ENCODE peak calls at places on chromosome 7, in seven cellular contexts. One of them, this sample, is unnamed. For H3K4me1, the result is how much of the 10 kb centered on the place peaks cover.

GRCh38 chr7:128888756-128889095 is 21.8 kb downstream of the KCP start:
- DNase-seq in sigmoid colon: no peak
- DNase-seq in heart left ventricle: no peak
- DNase-seq in endothelial cell of umbilical vein: no peak
- DNase-seq in ovary: peak
- DNase-seq in transverse colon: no peak
- DNase-seq in IMR-90: no peak
- DNase-seq in this sample: no peak

GRCh38 chr7:27940341-27940740 is 200.4 kb downstream of the TAX1BP1 start:
- DNase-seq in sigmoid colon: no peak
- DNase-seq in transverse colon: no peak
- DNase-seq in IMR-90: no peak
- DNase-seq in heart left ventricle: no peak
- DNase-seq in endothelial cell of umbilical vein: no peak
- DNase-seq in ovary: no peak
- DNase-seq in this sample: no peak

GRCh38 chr7:37818023-37818422 is 30.4 kb upstream of the NME8 start:
- DNase-seq in endothelial cell of umbilical vein: no peak
- DNase-seq in IMR-90: no peak
- DNase-seq in sigmoid colon: no peak
- DNase-seq in ovary: no peak
- DNase-seq in transverse colon: no peak
- DNase-seq in heart left ventricle: no peak
- DNase-seq in this sample: no peak

GRCh38 chr7:157550300-157551275 is 213.8 kb downstream of the DNAJB6 start:
- DNase-seq in transverse colon: no peak
- DNase-seq in ovary: no peak
- DNase-seq in heart left ventricle: no peak
- DNase-seq in IMR-90: no peak
- DNase-seq in endothelial cell of umbilical vein: no peak
- DNase-seq in sigmoid colon: peak
- DNase-seq in this sample: no peak

GRCh38 chr7:77520261-77520660 is 16.8 kb upstream of the PTPN12 start:
- DNase-seq in ovary: no peak
- DNase-seq in transverse colon: no peak
- DNase-seq in sigmoid colon: no peak
- DNase-seq in endothelial cell of umbilical vein: no peak
- DNase-seq in heart left ventricle: no peak
- DNase-seq in IMR-90: no peak
- DNase-seq in this sample: no peak

GRCh38 chr7:106597751-106598619 is 63.0 kb downstream of the CCDC71L start:
- DNase-seq in ovary: no peak
- DNase-seq in sigmoid colon: no peak
- DNase-seq in IMR-90: no peak
- DNase-seq in heart left ventricle: no peak
- DNase-seq in transverse colon: no peak
- DNase-seq in endothelial cell of umbilical vein: peak
- DNase-seq in this sample: no peak

GRCh38 chr7:151776876-151777510 is 99.9 kb downstream of the PRKAG2 start:
- DNase-seq in IMR-90: no peak
- DNase-seq in heart left ventricle: no peak
- DNase-seq in endothelial cell of umbilical vein: no peak
- DNase-seq in ovary: no peak
- DNase-seq in transverse colon: no peak
- DNase-seq in sigmoid colon: no peak
- DNase-seq in this sample: no peak

GRCh38 chr7:120941064-120941463 is 9.5 kb upstream of the ING3 start:
- DNase-seq in sigmoid colon: no peak
- DNase-seq in ovary: no peak
- DNase-seq in heart left ventricle: no peak
- DNase-seq in IMR-90: no peak
- DNase-seq in endothelial cell of umbilical vein: peak
- DNase-seq in transverse colon: no peak
- DNase-seq in this sample: no peak

GRCh38 chr7:31517513-31517912 is 3.6 kb downstream of the ITPRID1 start:
- DNase-seq in IMR-90: no peak
- DNase-seq in heart left ventricle: no peak
- DNase-seq in sigmoid colon: no peak
- DNase-seq in transverse colon: no peak
- DNase-seq in ovary: no peak
- DNase-seq in endothelial cell of umbilical vein: no peak
- DNase-seq in this sample: no peak

GRCh38 chr7:70614237-70614984 is 517.5 kb upstream of the GALNT17 start:
- DNase-seq in ovary: peak
- DNase-seq in heart left ventricle: peak
- DNase-seq in endothelial cell of umbilical vein: no peak
- DNase-seq in sigmoid colon: peak
- DNase-seq in IMR-90: peak
- DNase-seq in transverse colon: peak
- DNase-seq in this sample: peak

GRCh38 chr7:130937830-130938229 is 203.8 kb upstream of the KLF14 start:
- DNase-seq in heart left ventricle: no peak
- DNase-seq in IMR-90: no peak
- DNase-seq in endothelial cell of umbilical vein: no peak
- DNase-seq in transverse colon: no peak
- DNase-seq in ovary: no peak
- DNase-seq in sigmoid colon: no peak
- DNase-seq in this sample: no peak

GRCh38 chr7:130940907-130941306 is 206.9 kb upstream of the KLF14 start:
- DNase-seq in ovary: no peak
- DNase-seq in endothelial cell of umbilical vein: no peak
- DNase-seq in IMR-90: no peak
- DNase-seq in heart left ventricle: no peak
- DNase-seq in transverse colon: no peak
- DNase-seq in sigmoid colon: no peak
- DNase-seq in this sample: no peak

GRCh38 chr7:130938661-130939060 is 204.7 kb upstream of the KLF14 start:
- DNase-seq in IMR-90: no peak
- DNase-seq in sigmoid colon: no peak
- DNase-seq in endothelial cell of umbilical vein: no peak
- DNase-seq in heart left ventricle: no peak
- DNase-seq in ovary: no peak
- DNase-seq in transverse colon: no peak
- DNase-seq in this sample: no peak

GRCh38 chr7:130940326-130940725 is 206.3 kb upstream of the KLF14 start:
- DNase-seq in transverse colon: no peak
- DNase-seq in IMR-90: no peak
- DNase-seq in sigmoid colon: no peak
- DNase-seq in endothelial cell of umbilical vein: no peak
- DNase-seq in ovary: no peak
- DNase-seq in heart left ventricle: no peak
- DNase-seq in this sample: no peak

DNA sequence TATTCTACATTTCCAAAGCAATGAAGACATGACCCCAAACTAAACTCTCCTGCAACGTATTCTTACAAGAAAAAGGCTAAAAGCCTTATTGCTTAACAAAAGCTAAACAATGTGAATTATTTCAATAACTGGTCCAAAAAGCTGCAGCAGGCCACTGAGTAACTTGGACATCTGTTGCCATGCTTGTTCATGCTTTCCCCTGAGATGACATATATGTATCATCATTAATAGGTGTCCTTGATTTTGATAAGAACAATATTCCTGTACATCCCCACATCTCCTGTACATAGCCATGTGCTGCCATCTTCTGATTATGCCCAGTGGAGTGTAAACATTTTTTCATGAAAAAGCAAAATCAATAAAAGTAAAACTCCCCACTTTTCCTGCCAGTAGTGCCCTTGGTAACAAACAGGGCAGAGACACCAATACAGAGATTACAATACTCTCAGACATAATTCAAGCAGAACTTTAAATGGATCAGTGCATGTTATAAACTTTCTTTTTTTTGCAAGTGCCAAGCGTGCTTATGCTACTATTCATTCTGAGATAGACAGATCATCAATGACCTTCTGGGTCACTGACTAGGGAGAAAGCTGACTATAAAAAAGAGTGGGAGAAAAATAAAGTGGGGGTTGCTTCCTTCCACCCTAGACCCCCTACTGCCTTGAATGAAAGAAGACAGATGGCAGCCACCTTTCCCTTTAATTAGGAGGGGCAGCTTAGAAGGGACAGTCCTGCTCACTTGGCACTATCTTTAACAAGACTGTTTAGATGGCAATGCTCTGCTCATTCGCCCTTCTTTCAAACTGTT is 205.5 kb upstream of the KLF14 start:
- DNase-seq in endothelial cell of umbilical vein: no peak
- DNase-seq in IMR-90: peak
- DNase-seq in heart left ventricle: no peak
- DNase-seq in ovary: no peak
- DNase-seq in transverse colon: no peak
- DNase-seq in sigmoid colon: no peak
- DNase-seq in this sample: no peak
- H3K4me1 ChIP-seq in endothelial cell of umbilical vein: under half
- H3K4me1 ChIP-seq in IMR-90: under half
- H3K4me1 ChIP-seq in heart left ventricle: half or more
- H3K4me1 ChIP-seq in ovary: under half
- H3K4me1 ChIP-seq in transverse colon: under half
- H3K4me1 ChIP-seq in sigmoid colon: half or more
- H3K4me1 ChIP-seq in this sample: under half

GRCh38 chr7:2372724-2373123 is 18.1 kb downstream of the EIF3B start:
- DNase-seq in sigmoid colon: no peak
- DNase-seq in endothelial cell of umbilical vein: no peak
- DNase-seq in IMR-90: no peak
- DNase-seq in ovary: no peak
- DNase-seq in heart left ventricle: no peak
- DNase-seq in transverse colon: no peak
- DNase-seq in this sample: no peak

GRCh38 chr7:2374830-2375728 is 20.5 kb downstream of the EIF3B start:
- DNase-seq in ovary: no peak
- DNase-seq in sigmoid colon: no peak
- DNase-seq in heart left ventricle: no peak
- DNase-seq in transverse colon: no peak
- DNase-seq in endothelial cell of umbilical vein: no peak
- DNase-seq in IMR-90: no peak
- DNase-seq in this sample: no peak

GRCh38 chr7:2373124-2373556 is 18.5 kb downstream of the EIF3B start:
- DNase-seq in IMR-90: no peak
- DNase-seq in sigmoid colon: no peak
- DNase-seq in endothelial cell of umbilical vein: no peak
- DNase-seq in transverse colon: no peak
- DNase-seq in ovary: no peak
- DNase-seq in heart left ventricle: no peak
- DNase-seq in this sample: peak

GRCh38 chr7:2374401-2374800 is 19.8 kb downstream of the EIF3B start:
- DNase-seq in transverse colon: no peak
- DNase-seq in heart left ventricle: no peak
- DNase-seq in ovary: no peak
- DNase-seq in sigmoid colon: no peak
- DNase-seq in endothelial cell of umbilical vein: no peak
- DNase-seq in IMR-90: no peak
- DNase-seq in this sample: no peak

DNA sequence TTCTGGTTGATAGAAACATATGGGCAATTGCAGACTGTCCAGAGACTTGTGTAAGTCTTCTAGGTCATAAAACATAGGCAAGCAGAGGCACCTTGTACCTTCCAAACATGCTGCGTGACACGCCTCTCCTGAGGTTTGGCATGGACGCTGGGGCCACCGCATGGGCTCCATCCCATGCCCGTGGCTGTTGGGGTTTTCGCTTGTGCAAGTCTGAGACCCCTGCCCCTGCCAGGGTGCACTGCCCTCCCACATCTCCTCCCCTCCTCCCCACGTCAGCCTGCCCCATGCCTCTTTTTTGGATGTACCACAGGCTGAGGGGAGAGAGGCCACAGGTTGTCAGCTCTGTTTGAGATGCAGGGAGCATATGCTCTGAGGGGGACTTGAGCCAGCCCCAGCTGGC is 19.0 kb downstream of the EIF3B start:
- DNase-seq in heart left ventricle: no peak
- DNase-seq in ovary: no peak
- DNase-seq in transverse colon: no peak
- DNase-seq in sigmoid colon: no peak
- DNase-seq in IMR-90: no peak
- DNase-seq in endothelial cell of umbilical vein: no peak
- DNase-seq in this sample: no peak
- TF ChIP-seq POLR2A in heart left ventricle: no peak
- TF ChIP-seq POLR2A in ovary: no peak
- TF ChIP-seq POLR2A in transverse colon: no peak
- TF ChIP-seq POLR2A in sigmoid colon: no peak
- TF ChIP-seq POLR2A in IMR-90: no peak
- TF ChIP-seq POLR2A in endothelial cell of umbilical vein: no peak
- TF ChIP-seq POLR2A in this sample: no peak

GRCh38 chr7:125357681-125358440 is 428.2 kb upstream of the POT1 start:
- DNase-seq in ovary: no peak
- DNase-seq in endothelial cell of umbilical vein: peak
- DNase-seq in heart left ventricle: no peak
- DNase-seq in transverse colon: no peak
- DNase-seq in IMR-90: no peak
- DNase-seq in sigmoid colon: no peak
- DNase-seq in this sample: no peak
- H3K27ac ChIP-seq in ovary: no peak
- H3K27ac ChIP-seq in endothelial cell of umbilical vein: peak
- H3K27ac ChIP-seq in heart left ventricle: no peak
- H3K27ac ChIP-seq in transverse colon: no peak
- H3K27ac ChIP-seq in IMR-90: no peak
- H3K27ac ChIP-seq in sigmoid colon: no peak
- H3K27ac ChIP-seq in this sample: no peak

GRCh38 chr7:93046641-93047040 is 71.1 kb downstream of the SAMD9 start:
- DNase-seq in sigmoid colon: no peak
- DNase-seq in endothelial cell of umbilical vein: no peak
- DNase-seq in heart left ventricle: no peak
- DNase-seq in IMR-90: no peak
- DNase-seq in ovary: no peak
- DNase-seq in transverse colon: no peak
- DNase-seq in this sample: no peak

GRCh38 chr7:93040355-93040754 is 77.4 kb downstream of the SAMD9 start:
- DNase-seq in IMR-90: no peak
- DNase-seq in sigmoid colon: no peak
- DNase-seq in endothelial cell of umbilical vein: no peak
- DNase-seq in ovary: no peak
- DNase-seq in transverse colon: no peak
- DNase-seq in heart left ventricle: no peak
- DNase-seq in this sample: no peak

GRCh38 chr7:93047514-93048099 is 70.2 kb downstream of the SAMD9 start:
- DNase-seq in sigmoid colon: no peak
- DNase-seq in heart left ventricle: no peak
- DNase-seq in ovary: no peak
- DNase-seq in IMR-90: no peak
- DNase-seq in transverse colon: no peak
- DNase-seq in endothelial cell of umbilical vein: no peak
- DNase-seq in this sample: no peak

GRCh38 chr7:93044147-93044810 is 73.5 kb downstream of the SAMD9 start:
- DNase-seq in IMR-90: peak
- DNase-seq in ovary: no peak
- DNase-seq in sigmoid colon: no peak
- DNase-seq in heart left ventricle: no peak
- DNase-seq in transverse colon: no peak
- DNase-seq in endothelial cell of umbilical vein: peak
- DNase-seq in this sample: no peak

DNA sequence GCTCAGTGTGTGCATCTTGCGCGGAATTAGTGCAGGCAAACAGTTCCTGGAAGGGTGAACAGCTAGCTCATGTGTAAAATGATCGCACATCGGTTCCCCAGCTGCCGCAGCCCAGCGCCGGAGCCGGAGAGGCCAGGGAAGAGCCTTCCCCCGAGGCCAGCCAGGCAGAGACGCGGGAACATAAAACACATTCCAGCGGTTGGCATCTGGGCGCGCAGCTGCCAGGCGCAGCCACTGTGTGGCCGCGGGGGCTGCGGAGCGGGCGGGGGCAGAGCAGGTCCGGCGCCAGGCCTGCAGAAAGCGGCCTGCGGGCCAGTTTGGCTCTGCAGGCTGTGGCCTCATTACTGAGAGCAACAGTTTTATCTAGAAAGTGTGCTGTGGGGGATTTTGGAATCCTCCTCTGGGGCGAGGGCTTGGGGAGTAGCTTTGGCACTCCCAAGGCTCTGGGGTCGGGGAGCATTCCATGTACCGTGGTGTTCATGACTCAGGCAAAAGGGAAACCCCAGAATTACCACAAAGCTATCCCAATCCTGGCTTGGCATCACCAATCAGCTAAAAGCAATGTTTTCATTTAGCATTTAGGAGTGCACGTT is 74.3 kb downstream of the SAMD9 start:
- DNase-seq in IMR-90: peak
- DNase-seq in ovary: no peak
- DNase-seq in heart left ventricle: no peak
- DNase-seq in sigmoid colon: no peak
- DNase-seq in endothelial cell of umbilical vein: peak
- DNase-seq in transverse colon: no peak
- DNase-seq in this sample: no peak
- H3K4me1 ChIP-seq in IMR-90: under half
- H3K4me1 ChIP-seq in ovary: under half
- H3K4me1 ChIP-seq in heart left ventricle: under half
- H3K4me1 ChIP-seq in sigmoid colon: under half
- H3K4me1 ChIP-seq in endothelial cell of umbilical vein: under half
- H3K4me1 ChIP-seq in transverse colon: under half
- H3K4me1 ChIP-seq in this sample: under half

This sample was measured in right lobe of liver.